ENCODE peak calls at places on chromosomes 5 and 9, in four cellular contexts. H, L, V and D are unnamed samples.

GRCh38 chr9:137114613-137115393 is at the start of gene DPP7:
- DNase-seq in H (peak), L (peak), V (peak), D (peak)

GRCh38 chr5:66436721-66437120 is 159.5 kb upstream of the MAST4 start:
- DNase-seq in H (peak), L (no peak), V (no peak), D (no peak)

GRCh38 chr5:122319897-122320296 is 7.9 kb downstream of the SNCAIP start:
- DNase-seq in H (no peak), L (no peak), V (no peak), D (no peak)

GRCh38 chr5:62214701-62215100 is 91.3 kb upstream of the KIF2A start:
- DNase-seq in H (no peak), L (no peak), V (no peak), D (no peak)

GRCh38 chr9:134365791-134366222 is 39.6 kb downstream of the RXRA start:
- DNase-seq in H (peak), L (no peak), V (no peak), D (no peak)

GRCh38 chr5:126921471-126922091 is 108.8 kb downstream of the MARCHF3 start:
- DNase-seq in H (peak), L (no peak), V (no peak), D (no peak)

GRCh38 chr5:171945066-171945465 is 61.4 kb downstream of the FBXW11 start:
- DNase-seq in H (no peak), L (no peak), V (no peak), D (no peak)

GRCh38 chr9:7366121-7366520 is 433.5 kb downstream of the DMAC1 start:
- DNase-seq in H (no peak), L (no peak), V (no peak), D (no peak)

GRCh38 chr5:82570-82969 is 9.4 kb upstream of the PLEKHG4B start:
- DNase-seq in H (no peak), L (no peak), V (no peak), D (no peak)

GRCh38 chr5:159343295-159344094 is 13.2 kb upstream of the IL12B start:
- DNase-seq in H (no peak), L (no peak), V (no peak), D (no peak)

GRCh38 chr5:15834596-15835245 is 334.7 kb downstream of the FBXL7 start:
- DNase-seq in H (no peak), L (no peak), V (no peak), D (no peak)

GRCh38 chr9:32434892-32435291 is 50.4 kb downstream of the ACO1 start:
- DNase-seq in H (no peak), L (no peak), V (no peak), D (no peak)

GRCh38 chr5:76196457-76196856 is 113.3 kb downstream of the SV2C start:
- DNase-seq in H (no peak), L (no peak), V (no peak), D (no peak)

GRCh38 chr5:81631124-81631523 is 119.8 kb downstream of the SSBP2 start:
- DNase-seq in H (no peak), L (no peak), V (no peak), D (no peak)

GRCh38 chr9:129487658-129488483 is 133.0 kb downstream of the C9orf50 start:
- DNase-seq in H (peak), L (no peak), V (no peak), D (no peak)

GRCh38 chr9:114207034-114207815 is 51.9 kb downstream of the COL27A1 start:
- DNase-seq in H (no peak), L (no peak), V (no peak), D (no peak)

GRCh38 chr5:171524461-171524860 is 105.0 kb downstream of the FGF18 start:
- DNase-seq in H (no peak), L (no peak), V (no peak), D (no peak)

GRCh38 chr5:72005676-72006075 is 101.6 kb upstream of the MAP1B start:
- DNase-seq in H (no peak), L (no peak), V (no peak), D (no peak)

GRCh38 chr9:123339666-123340414 is 16.2 kb upstream of the CRB2 start:
- DNase-seq in H (no peak), L (no peak), V (no peak), D (no peak)

GRCh38 chr5:158560170-158560569 is 539.5 kb downstream of the EBF1 start:
- DNase-seq in H (no peak), L (peak), V (no peak), D (peak)

GRCh38 chr5:156096259-156096658 is 230.7 kb upstream of the SGCD start:
- DNase-seq in H (no peak), L (no peak), V (no peak), D (no peak)

GRCh38 chr5:74281191-74281590 is 359.3 kb downstream of the ENC1 start:
- DNase-seq in H (no peak), L (no peak), V (no peak), D (no peak)

GRCh38 chr9:86735772-86736458 is 211.4 kb downstream of the GAS1 start:
- DNase-seq in H (no peak), L (no peak), V (no peak), D (no peak)

DNA sequence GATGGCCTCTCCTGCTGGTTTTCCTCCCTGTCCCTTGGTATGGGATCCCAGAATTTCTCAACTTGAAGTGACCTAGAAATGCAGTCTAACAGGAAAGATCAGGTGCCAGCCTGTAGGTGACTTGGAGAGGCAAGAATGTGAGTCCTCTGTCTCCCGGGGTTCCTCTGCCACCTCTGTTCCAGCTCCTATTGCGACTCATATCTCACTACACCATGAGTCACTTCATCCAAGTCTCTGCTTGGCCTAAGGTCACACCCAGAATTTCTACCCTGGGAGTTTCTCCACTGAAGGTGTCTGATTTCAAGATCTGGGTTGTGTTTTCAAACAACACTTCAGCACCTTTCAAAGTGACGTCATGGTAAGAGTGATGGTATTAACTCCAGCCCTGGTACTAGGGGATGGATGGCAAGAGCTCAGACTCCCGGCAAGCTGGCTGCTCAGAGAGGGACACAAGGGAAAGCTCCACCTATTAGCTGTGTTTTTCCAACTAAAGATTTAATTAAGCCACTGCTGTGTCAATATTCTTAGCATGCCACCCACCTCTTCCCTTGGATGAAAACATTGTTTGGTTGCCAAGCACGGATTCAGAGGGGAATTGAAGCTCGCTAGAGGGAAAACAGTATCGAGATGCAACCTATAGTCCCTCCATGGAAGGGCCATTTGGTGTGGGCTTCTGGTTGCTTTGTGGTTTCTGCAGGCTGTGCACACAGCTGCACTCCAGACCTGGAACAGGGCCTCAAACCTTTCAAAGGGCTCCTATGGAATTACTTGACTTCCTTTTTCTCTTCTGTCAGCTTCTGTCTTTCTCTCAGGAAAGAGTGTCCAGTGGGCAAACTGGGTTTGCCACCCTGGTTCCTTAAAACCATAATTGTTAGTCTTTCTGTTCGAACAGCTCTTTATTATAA is 205.7 kb downstream of the GAS1 start:
- DNase-seq in H (no peak), L (no peak), V (no peak), D (no peak)
- TF ChIP-seq POLR2AphosphoS5 in H (no peak), L (no peak), V (no peak), D (no peak)

GRCh38 chr5:157269763-157270272 is 3.9 kb downstream of the CYFIP2 start:
- DNase-seq in H (no peak), L (no peak), V (no peak), D (no peak)

GRCh38 chr5:157271740-157272271 is 5.9 kb downstream of the CYFIP2 start:
- DNase-seq in H (no peak), L (peak), V (no peak), D (peak)

GRCh38 chr5:157267025-157267424 is 1.1 kb downstream of the CYFIP2 start:
- DNase-seq in H (no peak), L (no peak), V (no peak), D (no peak)

GRCh38 chr5:157267766-157268480 is 2.0 kb downstream of the CYFIP2 start:
- DNase-seq in H (no peak), L (no peak), V (no peak), D (no peak)

DNA sequence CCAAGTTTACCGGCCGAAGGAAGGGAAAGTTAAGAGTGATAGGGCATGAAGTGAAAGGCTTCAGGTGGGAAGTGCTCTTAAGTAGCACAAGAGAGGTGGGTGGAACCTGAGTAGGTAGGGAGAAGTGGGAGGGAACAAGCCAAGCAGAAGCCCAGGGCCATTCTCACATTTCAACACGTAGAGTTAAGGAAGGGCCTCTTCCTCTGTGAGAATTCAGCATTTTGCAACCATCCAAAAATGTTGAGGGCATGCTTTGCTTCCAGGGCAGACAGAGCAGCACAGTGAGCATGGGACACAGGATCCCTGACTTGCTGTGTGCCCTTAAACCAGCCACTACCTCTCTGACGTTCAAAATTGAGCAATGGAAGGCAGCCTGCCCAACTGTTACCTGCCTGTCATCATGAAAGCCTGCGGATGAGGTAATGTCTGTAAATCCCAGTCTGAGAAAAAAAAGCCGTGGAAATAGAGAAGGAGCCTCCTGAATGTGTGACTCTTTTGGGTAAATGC is 3.3 kb downstream of the CYFIP2 start:
- DNase-seq in H (no peak), L (no peak), V (no peak), D (no peak)
- TF ChIP-seq TAF1 in H (no peak), L (no peak), V (peak), D (no peak)

GRCh38 chr5:26229848-26230247 is 808.5 kb downstream of the CDH9 start:
- DNase-seq in H (no peak), L (no peak), V (no peak), D (no peak)
- TF ChIP-seq POLR2A in H (no peak), L (no peak), V (no peak), D (no peak)

GRCh38 chr5:57054135-57054534 is 102.2 kb upstream of the MIER3 start:
- DNase-seq in H (no peak), L (no peak), V (no peak), D (no peak)

DNA sequence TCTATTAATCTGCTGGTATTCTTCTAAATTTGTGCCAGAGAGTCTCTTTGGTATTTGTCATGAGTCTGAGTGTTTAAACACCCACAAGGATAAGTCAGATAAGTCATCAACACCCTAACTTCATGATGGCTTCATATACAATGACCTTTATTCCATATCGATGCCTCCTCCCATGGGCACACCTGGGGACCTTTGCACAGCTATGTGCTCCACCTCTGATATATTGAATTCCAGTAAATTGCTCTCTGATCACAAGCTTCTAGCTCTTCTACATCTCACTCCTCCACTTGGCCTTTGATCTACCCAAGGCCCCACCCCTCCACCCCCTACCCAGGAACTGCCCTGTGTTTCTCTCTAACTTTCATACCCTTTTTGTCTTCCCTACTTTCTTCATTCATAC is 102.7 kb upstream of the MIER3 start:
- DNase-seq in H (no peak), L (no peak), V (no peak), D (no peak)
- TF ChIP-seq POLR2AphosphoS5 in H (no peak), L (no peak), V (no peak), D (no peak)

DNA sequence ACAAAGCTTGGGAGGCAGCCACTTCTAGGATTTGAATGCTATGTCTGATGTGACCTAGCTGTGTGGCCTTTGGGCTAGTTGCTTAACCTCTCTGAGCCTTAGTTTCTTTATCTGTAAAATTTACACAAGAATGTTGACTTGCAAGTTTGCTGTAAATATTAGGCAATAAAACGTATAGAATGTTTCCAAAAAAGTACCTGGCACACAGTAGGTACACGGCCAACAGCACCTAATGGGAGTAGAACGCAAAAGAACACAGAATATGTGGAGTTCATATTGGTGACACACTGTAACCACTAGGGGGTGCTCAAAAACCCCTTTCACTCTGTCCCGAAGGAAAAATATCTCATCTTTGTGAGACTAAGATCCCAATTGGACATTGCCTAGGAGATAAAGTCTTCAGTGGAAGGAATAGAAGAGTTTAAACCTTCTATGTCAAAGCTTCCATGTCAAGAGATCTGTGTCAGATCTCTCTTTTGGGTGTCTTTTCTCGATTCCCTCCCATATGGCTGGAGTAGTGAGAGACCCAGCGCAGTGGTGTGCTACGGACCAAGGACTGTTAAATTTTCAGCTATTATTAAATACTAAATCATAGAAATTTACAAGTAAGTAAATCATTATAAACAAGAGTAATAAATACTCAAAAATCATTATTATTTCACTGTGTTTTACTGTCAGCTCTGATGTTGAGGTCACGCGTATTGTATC is 145.4 kb upstream of the RAD23B start:
- DNase-seq in H (peak), L (no peak), V (no peak), D (no peak)
- TF ChIP-seq TAF1 in H (no peak), L (no peak), V (no peak), D (no peak)

GRCh38 chr9:89661956-89662717 is 57.3 kb downstream of the GADD45G start:
- DNase-seq in H (peak), L (no peak), V (peak), D (no peak)
- TF ChIP-seq POLR2A in H (no peak), L (no peak), V (no peak), D (no peak)